ENCODE peak calls at places on chromosome 12, in five cellular contexts. D is right cardiac atrium; X is CD8-positive, alpha-beta T cell; W is heart left ventricle; J is cardiac muscle cell. K is an unnamed sample. For H3K27me3, the result is how much of the 10 kb centered on the place peaks cover.

GRCh38 chr12:68538722-68539614 is 71.7 kb upstream of the RAP1B start:
- DNase-seq in D (peak), X (peak), W (peak), J (peak), K (peak)

GRCh38 chr12:107130830-107131760 is 37.7 kb upstream of the CRY1 start:
- DNase-seq in D (no peak), X (no peak), W (no peak), J (no peak), K (no peak)

GRCh38 chr12:123608192-123608591 is 6.3 kb downstream of the DDX55 start:
- DNase-seq in D (no peak), X (no peak), W (no peak), J (no peak), K (no peak)

GRCh38 chr12:34400986-34401658 is 378.8 kb downstream of the ALG10 start:
- DNase-seq in D (no peak), X (no peak), W (peak), J (no peak), K (no peak)

GRCh38 chr12:16121953-16122352 is 155.5 kb downstream of the SLC15A5 start:
- DNase-seq in D (no peak), X (no peak), W (no peak), J (no peak), K (no peak)

GRCh38 chr12:559907-560455 is 100.2 kb downstream of the B4GALNT3 start:
- DNase-seq in D (no peak), X (no peak), W (peak), J (no peak), K (no peak)

GRCh38 chr12:67456281-67456918 is 187.2 kb downstream of the CAND1 start:
- DNase-seq in D (peak), X (no peak), W (peak), J (peak), K (peak)

GRCh38 chr12:121637231-121637914 is 11.0 kb downstream of the ORAI1 start:
- DNase-seq in D (no peak), X (peak), W (peak), J (no peak), K (no peak)

GRCh38 chr12:104569348-104570173 is 112.8 kb downstream of the CHST11 start:
- DNase-seq in D (no peak), X (peak), W (no peak), J (peak), K (no peak)

GRCh38 chr12:123033392-123034021 is 53.0 kb downstream of the ARL6IP4 start:
- DNase-seq in D (no peak), X (no peak), W (no peak), J (no peak), K (no peak)

GRCh38 chr12:124605869-124606774 is 38.7 kb upstream of the NCOR2 start:
- DNase-seq in D (no peak), X (no peak), W (no peak), J (no peak), K (no peak)

GRCh38 chr12:112894128-112894527 is 12.6 kb upstream of the OAS1 start:
- DNase-seq in D (no peak), X (no peak), W (no peak), J (no peak), K (no peak)

GRCh38 chr12:39592295-39592694 is 27.3 kb downstream of the ABCD2 start:
- DNase-seq in D (no peak), X (no peak), W (no peak), J (no peak), K (no peak)

GRCh38 chr12:29414368-29414767 is 33.4 kb upstream of the ERGIC2 start:
- DNase-seq in D (no peak), X (no peak), W (no peak), J (no peak), K (no peak)

GRCh38 chr12:24821691-24822090 is 127.2 kb downstream of the BCAT1 start:
- DNase-seq in D (no peak), X (no peak), W (no peak), J (peak), K (no peak)

GRCh38 chr12:117408161-117408791 is 46.9 kb upstream of the NOS1 start:
- DNase-seq in D (peak), X (no peak), W (peak), J (peak), K (peak)

GRCh38 chr12:72742560-72742959 is 470.4 kb downstream of the TRHDE start:
- DNase-seq in D (no peak), X (no peak), W (no peak), J (no peak), K (no peak)

GRCh38 chr12:100908501-100908900 is 113.9 kb downstream of the ANO4 start:
- DNase-seq in D (no peak), X (no peak), W (no peak), J (peak), K (no peak)

GRCh38 chr12:66409195-66409871 is 107.0 kb downstream of the HELB start:
- DNase-seq in D (no peak), X (peak), W (no peak), J (peak), K (no peak)

GRCh38 chr12:18752947-18753346 is 15.0 kb downstream of the CAPZA3 start:
- DNase-seq in D (no peak), X (no peak), W (no peak), J (no peak), K (no peak)

GRCh38 chr12:18752280-18752920 is 14.5 kb downstream of the CAPZA3 start:
- DNase-seq in D (peak), X (no peak), W (peak), J (peak), K (peak)

GRCh38 chr12:18751866-18752265 is 13.9 kb downstream of the CAPZA3 start:
- DNase-seq in D (no peak), X (no peak), W (no peak), J (no peak), K (no peak)

GRCh38 chr12:18754118-18754707 is 16.3 kb downstream of the CAPZA3 start:
- DNase-seq in D (no peak), X (no peak), W (peak), J (no peak), K (no peak)

DNA sequence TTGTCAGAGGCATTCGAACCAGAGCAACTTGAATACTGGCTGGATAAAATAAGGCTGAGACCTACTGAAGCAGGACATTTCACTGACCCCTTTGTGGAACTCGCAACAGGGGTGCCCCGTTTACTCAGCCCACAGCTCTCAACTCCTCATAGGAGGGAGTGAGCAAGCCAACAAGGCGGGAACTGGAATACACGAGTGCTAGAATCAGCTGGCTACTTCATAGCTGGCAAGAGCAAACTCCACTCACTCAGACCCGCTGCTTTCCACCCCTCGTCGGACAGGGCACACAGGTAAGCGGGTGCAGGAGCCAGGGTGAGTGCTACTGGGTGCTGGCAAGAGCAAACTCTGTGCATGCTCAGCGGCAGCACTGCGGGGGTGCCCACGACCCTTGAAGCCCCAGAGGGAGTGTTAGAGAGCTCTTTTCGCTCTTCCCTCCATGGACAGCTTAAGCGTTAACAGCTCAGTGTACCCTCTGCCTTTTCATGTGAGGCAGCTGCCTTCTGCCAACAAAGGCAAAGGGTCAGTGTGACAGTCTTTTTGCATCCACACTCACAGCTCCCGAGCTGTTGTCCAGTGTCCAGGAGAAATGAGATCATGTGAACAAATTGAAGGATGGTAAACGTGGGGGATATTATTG is 15.7 kb downstream of the CAPZA3 start:
- DNase-seq in D (peak), X (no peak), W (peak), J (peak), K (no peak)
- H3K4me3 ChIP-seq in D (no peak), X (no peak), W (peak), J (no peak), K (no peak)

DNA sequence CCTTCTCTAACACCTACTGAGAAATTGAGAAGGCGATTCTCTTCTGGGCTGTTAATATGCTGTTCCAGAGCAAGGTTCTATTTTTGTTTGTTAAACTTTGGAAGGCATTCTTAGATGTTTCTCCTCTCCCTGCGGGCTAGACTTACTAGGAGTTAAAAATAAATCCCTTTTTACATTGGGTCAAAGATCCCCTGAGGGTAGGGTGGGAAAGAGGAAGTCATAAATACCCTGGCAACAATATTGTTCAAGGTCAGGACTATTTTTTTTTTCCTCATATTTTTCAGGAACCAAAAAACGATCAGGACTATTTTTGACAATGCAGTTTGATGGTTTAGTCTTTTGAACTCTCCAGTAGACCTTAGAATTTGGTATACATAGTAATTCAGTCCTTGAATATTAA is 12.0 kb upstream of the SLC2A14 start:
- DNase-seq in D (no peak), X (no peak), W (no peak), J (no peak), K (no peak)
- H3K27me3 ChIP-seq in D (under half), X (under half), W (under half), J (under half), K (under half)

DNA sequence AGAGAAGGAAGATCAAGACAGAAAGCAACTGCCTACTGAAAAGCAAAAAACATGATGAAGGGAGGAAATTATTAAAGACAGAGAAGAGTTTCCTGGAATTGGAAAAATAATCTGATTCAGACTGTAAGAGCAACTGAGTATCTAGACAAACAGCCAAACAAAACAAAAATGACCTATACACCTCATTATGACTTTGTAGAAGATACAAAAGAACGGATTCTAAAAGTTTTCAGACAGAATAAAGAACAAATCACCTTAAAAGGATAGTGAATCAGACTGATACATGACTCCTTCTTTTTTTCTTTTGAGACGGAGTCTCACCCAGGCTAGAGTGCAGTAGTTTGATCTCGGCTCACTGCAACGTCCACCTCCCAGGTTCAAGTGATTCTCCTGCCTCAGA is 10.4 kb downstream of the OSBPL8 start:
- DNase-seq in D (no peak), X (no peak), W (no peak), J (no peak), K (no peak)
- H3K4me3 ChIP-seq in D (no peak), X (no peak), W (no peak), J (no peak), K (no peak)

GRCh38 chr12:52692253-52692652 is 11.1 kb downstream of the KRT77 start:
- DNase-seq in D (no peak), X (no peak), W (no peak), J (no peak), K (no peak)
- H3K27me3 ChIP-seq in D (under half), X (under half), W (half or more), J (half or more), K (under half)

GRCh38 chr12:46523863-46524770 is 151.5 kb upstream of the SLC38A2 start:
- DNase-seq in D (no peak), X (peak), W (no peak), J (peak), K (peak)

GRCh38 chr12:46524778-46525177 is 152.2 kb upstream of the SLC38A2 start:
- DNase-seq in D (peak), X (no peak), W (peak), J (peak), K (peak)

GRCh38 chr12:46521145-46521544 is 148.6 kb upstream of the SLC38A2 start:
- DNase-seq in D (no peak), X (no peak), W (no peak), J (no peak), K (no peak)

GRCh38 chr12:46522141-46522540 is 149.6 kb upstream of the SLC38A2 start:
- DNase-seq in D (no peak), X (no peak), W (no peak), J (no peak), K (no peak)

GRCh38 chr12:46523446-46523845 is 150.9 kb upstream of the SLC38A2 start:
- DNase-seq in D (no peak), X (no peak), W (no peak), J (no peak), K (no peak)
- H3K4me3 ChIP-seq in D (no peak), X (peak), W (no peak), J (no peak), K (no peak)

GRCh38 chr12:1594295-1595025 is at the start of gene FBXL14:
- DNase-seq in D (peak), X (peak), W (peak), J (peak), K (peak)
- H3K27me3 ChIP-seq in D (under half), X (under half), W (under half), J (under half), K (under half)

DNA sequence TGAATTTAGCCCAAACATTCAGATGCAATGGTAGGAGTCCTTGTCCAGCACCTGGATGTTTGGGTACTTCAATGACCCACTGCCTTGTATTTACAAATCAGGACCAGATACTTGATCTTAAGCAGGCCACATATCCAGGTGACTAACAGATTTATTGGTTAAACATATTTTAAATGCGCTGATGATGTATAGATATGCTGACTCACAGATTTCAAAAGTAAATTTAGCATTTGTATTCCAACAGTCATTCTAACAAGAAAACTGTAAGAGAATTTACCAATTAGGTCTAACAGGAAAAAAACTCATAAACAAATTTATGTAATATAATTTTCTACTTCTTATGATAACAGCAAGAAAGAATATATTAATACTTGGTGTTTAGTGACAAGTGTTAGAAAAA is 29.4 kb upstream of the MYF6 start:
- DNase-seq in D (no peak), X (no peak), W (no peak), J (no peak), K (no peak)
- H3K4me3 ChIP-seq in D (no peak), X (no peak), W (no peak), J (no peak), K (no peak)

GRCh38 chr12:53749986-53750811 is 1.6 kb downstream of the CISTR start:
- DNase-seq in D (no peak), X (no peak), W (no peak), J (no peak), K (no peak)
- H3K27me3 ChIP-seq in D (under half), X (under half), W (under half), J (half or more), K (under half)

GRCh38 chr12:52953181-52953841 is 4.4 kb downstream of the KRT18 start:
- DNase-seq in D (no peak), X (no peak), W (no peak), J (no peak), K (no peak)

GRCh38 chr12:52951126-52951525 is 2.2 kb downstream of the KRT18 start:
- DNase-seq in D (no peak), X (no peak), W (no peak), J (no peak), K (no peak)

GRCh38 chr12:52950553-52950952 is 1.6 kb downstream of the KRT18 start:
- DNase-seq in D (no peak), X (no peak), W (no peak), J (no peak), K (no peak)

GRCh38 chr12:52952082-52952801 is 3.3 kb downstream of the KRT18 start:
- DNase-seq in D (no peak), X (no peak), W (peak), J (peak), K (peak)

GRCh38 chr12:52951640-52952039 is 2.7 kb downstream of the KRT18 start:
- DNase-seq in D (no peak), X (no peak), W (no peak), J (no peak), K (no peak)
- H3K4me3 ChIP-seq in D (no peak), X (no peak), W (no peak), J (no peak), K (no peak)

GRCh38 chr12:57582440-57582839 is 8.6 kb upstream of the PIP4K2C start:
- DNase-seq in D (no peak), X (no peak), W (no peak), J (no peak), K (no peak)
- H3K27me3 ChIP-seq in D (under half), X (under half), W (under half), J (under half), K (under half)

K was measured in MG63.